ENCODE peak calls at places on chromosomes 13 and 19, in six cellular contexts. One of them, this sample, is unnamed.

GRCh38 chr19:2722541-2723344 is 1.6 kb upstream of the DIRAS1 start:
- DNase-seq in mesothelial cell of epicardium: no peak
- DNase-seq in GM23338: peak
- DNase-seq in HFFc6: peak
- DNase-seq in A172: peak
- DNase-seq in pancreas: peak
- DNase-seq in this sample: peak

GRCh38 chr19:33758541-33759013 is 38.1 kb upstream of the KCTD15 start:
- DNase-seq in mesothelial cell of epicardium: no peak
- DNase-seq in GM23338: no peak
- DNase-seq in HFFc6: no peak
- DNase-seq in A172: peak
- DNase-seq in pancreas: no peak
- DNase-seq in this sample: no peak

GRCh38 chr19:1245884-1246816 is 2.2 kb upstream of the MIDN start:
- DNase-seq in mesothelial cell of epicardium: no peak
- DNase-seq in GM23338: no peak
- DNase-seq in HFFc6: no peak
- DNase-seq in A172: no peak
- DNase-seq in pancreas: peak
- DNase-seq in this sample: peak

GRCh38 chr13:102642475-102642874 is 45.7 kb downstream of the TPP2 start:
- DNase-seq in mesothelial cell of epicardium: no peak
- DNase-seq in GM23338: no peak
- DNase-seq in HFFc6: no peak
- DNase-seq in A172: no peak
- DNase-seq in pancreas: peak
- DNase-seq in this sample: no peak

GRCh38 chr13:85729296-85729695 is 69.9 kb downstream of the SLITRK6 start:
- DNase-seq in mesothelial cell of epicardium: no peak
- DNase-seq in GM23338: no peak
- DNase-seq in HFFc6: peak
- DNase-seq in A172: no peak
- DNase-seq in pancreas: no peak
- DNase-seq in this sample: peak

GRCh38 chr13:26914624-26915023 is 154.0 kb upstream of the GPR12 start:
- DNase-seq in mesothelial cell of epicardium: no peak
- DNase-seq in GM23338: no peak
- DNase-seq in HFFc6: no peak
- DNase-seq in A172: peak
- DNase-seq in pancreas: no peak
- DNase-seq in this sample: no peak

GRCh38 chr13:29520671-29521070 is 74.8 kb downstream of the SLC7A1 start:
- DNase-seq in mesothelial cell of epicardium: no peak
- DNase-seq in GM23338: no peak
- DNase-seq in HFFc6: peak
- DNase-seq in A172: peak
- DNase-seq in pancreas: no peak
- DNase-seq in this sample: peak

GRCh38 chr19:1445185-1445931 is 4.6 kb upstream of the APC2 start:
- DNase-seq in mesothelial cell of epicardium: peak
- DNase-seq in GM23338: peak
- DNase-seq in HFFc6: peak
- DNase-seq in A172: peak
- DNase-seq in pancreas: no peak
- DNase-seq in this sample: peak

GRCh38 chr13:32246468-32246867 is 68.7 kb downstream of the ZAR1L start:
- DNase-seq in mesothelial cell of epicardium: peak
- DNase-seq in GM23338: peak
- DNase-seq in HFFc6: peak
- DNase-seq in A172: peak
- DNase-seq in pancreas: peak
- DNase-seq in this sample: peak

GRCh38 chr13:100454876-100455275 is 133.7 kb downstream of the GGACT start:
- DNase-seq in mesothelial cell of epicardium: no peak
- DNase-seq in GM23338: no peak
- DNase-seq in HFFc6: peak
- DNase-seq in A172: peak
- DNase-seq in pancreas: no peak
- DNase-seq in this sample: peak

GRCh38 chr13:28585557-28585956 is 73.4 kb upstream of the POMP start:
- DNase-seq in mesothelial cell of epicardium: no peak
- DNase-seq in GM23338: no peak
- DNase-seq in HFFc6: no peak
- DNase-seq in A172: no peak
- DNase-seq in pancreas: no peak
- DNase-seq in this sample: no peak